ENCODE peak calls at places on chromosomes 16 and 17, in four cellular contexts. O, D, P and F are unnamed samples.

GRCh38 chr17:68910256-68910705 is 44.9 kb downstream of the ABCA8 start:
- DNase-seq in O (no peak), D (peak; percentile 3), P (no peak), F (no peak)

GRCh38 chr16:87948119-87948545 is 3.1 kb upstream of the BANP start:
- DNase-seq in O (no peak), D (no peak), P (peak; percentile 63), F (no peak)

GRCh38 chr17:16477255-16477654 is 14.7 kb downstream of the LRRC75A start:
- DNase-seq in O (peak; percentile 29), D (no peak), P (peak; percentile 38), F (no peak)

GRCh38 chr17:37637956-37638355 is 5.3 kb downstream of the DDX52 start:
- DNase-seq in O (no peak), D (no peak), P (no peak), F (no peak)

GRCh38 chr16:89167425-89167941 is 4.1 kb upstream of the CDH15 start:
- DNase-seq in O (peak; percentile 73), D (peak; percentile 90), P (peak; percentile 86), F (no peak)

GRCh38 chr17:50059759-50060273 is 3.9 kb downstream of the ITGA3 start:
- DNase-seq in O (no peak), D (no peak), P (no peak), F (no peak)

GRCh38 chr16:69567031-69567680 is 1.4 kb downstream of the NFAT5 start:
- DNase-seq in O (no peak), D (peak; percentile 44), P (peak; percentile 55), F (no peak)

GRCh38 chr16:49120631-49121030 is 161.0 kb downstream of the CBLN1 start:
- DNase-seq in O (no peak), D (no peak), P (no peak), F (no peak)

GRCh38 chr17:66793810-66794209 is 41.1 kb upstream of the CACNG5 start:
- DNase-seq in O (no peak), D (no peak), P (no peak), F (no peak)

GRCh38 chr16:79772028-79772427 is 171.5 kb upstream of the MAF start:
- DNase-seq in O (no peak), D (no peak), P (no peak), F (no peak)

GRCh38 chr16:87233928-87234327 is 83.3 kb downstream of the C16orf95 start:
- DNase-seq in O (no peak), D (peak; percentile 25), P (peak; percentile 23), F (no peak)

GRCh38 chr17:30165960-30166359 is 49.3 kb downstream of the NSRP1 start:
- DNase-seq in O (no peak), D (no peak), P (no peak), F (no peak)

GRCh38 chr17:40541060-40541872 is 24.0 kb downstream of the CCR7 start:
- DNase-seq in O (no peak), D (peak; percentile 36), P (peak; percentile 56), F (no peak)

GRCh38 chr16:76518791-76519190 is 241.6 kb downstream of the CNTNAP4 start:
- DNase-seq in O (no peak), D (no peak), P (no peak), F (no peak)

GRCh38 chr17:67043283-67043682 is 1.1 kb upstream of the CACNG1 start:
- DNase-seq in O (no peak), D (no peak), P (no peak), F (no peak)

DNA sequence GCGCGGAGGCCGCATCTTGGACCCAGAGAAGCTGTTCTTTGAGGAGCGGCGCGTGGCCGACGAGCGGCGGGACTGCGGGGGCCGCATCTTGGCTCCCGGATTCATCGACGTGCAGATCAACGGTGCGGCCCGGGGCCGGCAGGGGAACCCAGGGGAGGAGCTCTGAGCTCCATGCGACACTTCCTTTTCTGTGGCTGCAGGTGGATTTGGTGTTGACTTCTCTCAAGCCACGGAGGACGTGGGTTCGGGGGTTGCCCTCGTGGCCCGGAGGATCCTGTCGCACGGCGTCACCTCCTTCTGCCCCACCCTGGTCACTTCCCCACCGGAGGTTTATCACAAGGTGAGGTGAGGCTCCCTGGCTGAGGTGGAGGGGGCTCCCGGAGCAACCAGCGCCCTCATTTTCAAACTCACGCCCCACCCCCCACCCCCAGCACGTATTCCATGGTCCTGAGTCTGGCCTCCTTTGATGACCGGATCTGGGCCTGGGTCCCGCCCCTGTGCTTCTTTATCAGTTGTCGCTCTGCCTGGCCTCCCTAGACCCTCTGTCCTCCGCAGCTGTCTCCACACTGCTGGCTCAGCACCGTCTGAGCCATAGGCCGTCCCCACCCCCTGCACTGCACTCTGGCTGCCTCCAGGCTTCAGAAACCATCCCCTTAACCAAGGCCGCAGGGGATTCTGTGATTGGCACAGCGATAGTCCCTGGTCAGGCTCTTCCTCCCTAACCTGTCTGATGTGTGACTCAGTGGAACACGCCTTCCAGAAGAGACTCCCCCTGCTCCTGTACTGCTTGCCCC is 810 bp downstream of the AMDHD2 start:
- DNase-seq in O (no peak), D (peak; percentile 80), P (peak; percentile 70), F (no peak)
- TF ChIP-seq SIN3A in O (no peak), D (no peak), P (no peak), F (no peak)

GRCh38 chr17:76710863-76711611 is at the start of gene MXRA7:
- DNase-seq in O (no peak), D (peak; percentile 73), P (no peak), F (no peak)

GRCh38 chr17:76707985-76708807 is 2.6 kb downstream of the MXRA7 start:
- DNase-seq in O (no peak), D (peak; percentile 50), P (peak; percentile 41), F (no peak)

GRCh38 chr17:76713765-76714164 is 3.0 kb upstream of the MXRA7 start:
- DNase-seq in O (no peak), D (no peak), P (no peak), F (no peak)

GRCh38 chr17:76706817-76707216 is 3.9 kb downstream of the MXRA7 start:
- DNase-seq in O (no peak), D (no peak), P (no peak), F (no peak)

DNA sequence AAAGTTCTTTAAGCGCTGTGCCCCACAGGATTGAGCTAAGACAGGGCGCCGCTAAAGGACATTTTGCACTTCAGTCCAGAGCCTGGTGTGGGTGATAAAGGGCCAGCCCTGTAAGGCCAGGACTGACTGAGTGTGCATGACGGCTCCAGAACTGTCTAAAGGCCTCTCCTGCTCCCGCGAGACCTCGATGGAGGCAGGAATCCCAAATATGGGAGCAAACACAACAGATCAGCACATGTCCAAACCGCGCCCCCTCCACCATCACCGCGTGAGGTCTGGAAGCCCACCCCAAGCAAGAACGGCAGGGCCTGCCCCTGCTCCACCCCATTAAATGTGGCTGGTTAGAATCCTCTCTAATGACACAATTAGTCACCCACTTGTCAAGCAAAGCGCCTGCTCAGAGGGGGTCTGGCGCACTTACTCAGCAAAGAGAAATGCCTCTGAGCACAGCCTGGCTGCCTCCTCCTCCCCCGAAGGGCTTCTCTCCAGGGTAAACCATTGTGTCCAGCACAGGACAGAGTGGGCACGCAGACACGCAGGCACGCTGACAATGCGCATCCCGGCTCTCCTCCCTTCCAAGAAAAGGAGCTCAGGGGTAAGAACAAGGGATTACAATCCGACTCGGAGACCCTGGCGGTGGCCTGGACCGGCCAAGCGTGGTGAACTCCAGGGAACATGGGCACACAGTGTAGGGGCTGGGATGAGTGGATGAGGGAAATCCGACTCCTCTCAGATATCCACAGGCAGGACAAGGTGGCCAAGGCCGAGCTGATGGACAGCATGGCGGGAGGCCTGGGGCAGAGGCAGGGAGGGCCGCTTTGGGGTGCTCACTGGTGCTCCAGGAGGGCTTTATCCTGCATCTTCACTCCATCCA is 1.5 kb downstream of the MXRA7 start:
- DNase-seq in O (no peak), D (peak; percentile 55), P (peak; percentile 41), F (no peak)
- TF ChIP-seq TCF7L2 in O (no peak), D (no peak), P (no peak), F (no peak)

GRCh38 chr16:56848056-56848936 is 16.7 kb upstream of the SLC12A3 start:
- DNase-seq in O (no peak), D (peak; percentile 23), P (no peak), F (no peak)

GRCh38 chr16:56844056-56844455 is 21.0 kb upstream of the SLC12A3 start:
- DNase-seq in O (no peak), D (no peak), P (no peak), F (no peak)

GRCh38 chr16:56848955-56849689 is 15.9 kb upstream of the SLC12A3 start:
- DNase-seq in O (no peak), D (no peak), P (peak; percentile 39), F (no peak)

GRCh38 chr16:56849690-56850680 is 15.0 kb upstream of the SLC12A3 start:
- DNase-seq in O (no peak), D (no peak), P (peak; percentile 84), F (no peak)

GRCh38 chr16:56847173-56847948 is 17.6 kb upstream of the SLC12A3 start:
- DNase-seq in O (no peak), D (no peak), P (no peak), F (no peak)
- TF ChIP-seq SIN3A in O (no peak), D (no peak), P (no peak), F (no peak)

GRCh38 chr17:75514299-75515228 is 773 bp downstream of the CASKIN2 start:
- DNase-seq in O (no peak), D (no peak), P (no peak), F (no peak)
- TF ChIP-seq TCF7L2 in O (no peak), D (no peak), P (no peak), F (no peak)

DNA sequence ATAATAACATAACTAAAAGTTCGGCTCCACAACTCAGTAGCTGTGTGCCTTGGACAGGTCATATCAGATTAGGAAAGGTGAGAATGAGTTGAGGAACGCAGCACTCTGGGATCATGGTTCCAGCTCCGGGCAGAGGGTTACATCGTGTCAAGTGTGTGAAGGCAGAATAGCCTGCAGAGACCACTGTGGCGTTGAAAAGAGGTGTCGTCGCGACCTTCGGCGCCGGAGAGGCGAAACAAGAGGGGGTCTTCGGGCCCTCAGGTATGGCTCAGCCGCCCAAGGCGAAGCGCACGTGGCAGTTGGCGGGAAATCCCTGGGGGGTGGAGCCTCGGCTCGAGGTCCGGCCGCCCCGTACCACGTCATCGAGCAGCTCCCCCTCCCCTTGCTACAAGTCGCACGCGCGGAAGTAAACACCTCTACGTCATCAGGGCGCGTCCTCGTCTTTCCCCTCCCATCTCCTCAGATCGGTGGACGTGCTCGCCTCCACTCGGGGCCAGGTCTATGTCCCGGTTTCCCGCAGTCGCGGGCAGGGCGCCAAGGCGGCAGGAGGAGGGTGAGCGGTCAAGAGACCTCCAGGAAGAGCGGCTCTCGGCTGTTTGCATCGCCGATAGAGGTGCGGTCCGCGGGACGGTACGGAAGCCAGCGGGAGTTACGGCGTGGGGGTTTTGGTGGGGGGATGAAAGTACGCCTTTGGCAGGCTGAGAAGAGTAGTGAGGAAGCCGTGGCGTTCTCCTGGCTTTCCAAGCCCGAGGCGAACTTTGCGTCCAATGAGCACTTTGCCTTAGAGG is at the start of gene DHX40:
- DNase-seq in O (peak; percentile 96), D (peak; percentile 96), P (peak; percentile 82), F (peak; percentile 38)
- TF ChIP-seq SIN3A in O (peak; percentile 89), D (peak; percentile 81), P (peak; percentile 80), F (no peak)

GRCh38 chr16:1942810-1943726 is at the start of gene MSRB1:
- DNase-seq in O (peak; percentile 95), D (peak; percentile 100), P (peak; percentile 98), F (no peak)
- TF ChIP-seq TCF7L2 in O (peak; percentile 91), D (no peak), P (no peak), F (peak; percentile 82)

DNA sequence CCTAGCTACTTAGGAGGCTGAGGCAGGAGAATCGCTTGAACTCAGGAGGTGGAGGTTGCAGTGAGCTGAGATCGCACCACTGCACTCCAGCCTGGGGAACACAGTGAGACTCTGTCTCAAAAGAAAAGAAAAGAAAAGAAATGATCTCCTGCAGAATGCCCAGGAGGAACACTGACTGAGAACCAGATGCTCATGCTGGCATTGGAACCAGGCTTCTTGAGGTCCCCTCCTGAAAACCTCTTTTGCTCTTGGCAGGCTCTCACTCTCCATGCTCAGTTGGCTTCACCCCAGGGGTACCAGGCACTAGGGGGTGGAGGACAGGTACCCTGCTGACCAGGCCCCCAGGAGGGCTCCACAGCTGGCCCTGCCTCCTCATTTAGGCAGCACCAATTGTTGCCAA is 8.5 kb upstream of the TNFRSF17 start:
- DNase-seq in O (no peak), D (no peak), P (no peak), F (no peak)
- TF ChIP-seq SIN3A in O (no peak), D (no peak), P (no peak), F (no peak)